ENCODE peak calls at places on chromosomes 4 and X, in five cellular contexts. One of them, this sample, is unnamed. For H3K27me3, the result is how much of the 10 kb centered on the place peaks cover.

GRCh38 chr4:163536101-163536500 is 41.6 kb downstream of the TMA16 start:
- DNase-seq in effector memory CD4-positive, alpha-beta T cell: no peak
- DNase-seq in astrocyte: peak
- DNase-seq in pancreas: no peak
- DNase-seq in AG04450: peak
- DNase-seq in this sample: no peak

GRCh38 chr4:16213107-16213506 is 13.2 kb downstream of the TAPT1 start:
- DNase-seq in astrocyte: no peak
- DNase-seq in pancreas: no peak
- DNase-seq in AG04450: no peak
- DNase-seq in effector memory CD4-positive, alpha-beta T cell: no peak
- DNase-seq in this sample: no peak

GRCh38 chr4:97670703-97671269 is 472.5 kb downstream of the STPG2 start:
- DNase-seq in pancreas: no peak
- DNase-seq in astrocyte: no peak
- DNase-seq in AG04450: no peak
- DNase-seq in effector memory CD4-positive, alpha-beta T cell: no peak
- DNase-seq in this sample: no peak

GRCh38 chrX:103726477-103726876 is 15.8 kb downstream of the TMEM31 start:
- DNase-seq in astrocyte: no peak
- DNase-seq in AG04450: no peak
- DNase-seq in pancreas: no peak
- DNase-seq in effector memory CD4-positive, alpha-beta T cell: no peak
- DNase-seq in this sample: no peak

GRCh38 chr4:90095000-90095399 is 32.2 kb upstream of the CCSER1 start:
- DNase-seq in pancreas: no peak
- DNase-seq in effector memory CD4-positive, alpha-beta T cell: no peak
- DNase-seq in astrocyte: no peak
- DNase-seq in AG04450: no peak
- DNase-seq in this sample: no peak

GRCh38 chrX:130975947-130976346 is 72.9 kb upstream of the ENOX2 start:
- DNase-seq in effector memory CD4-positive, alpha-beta T cell: no peak
- DNase-seq in AG04450: peak
- DNase-seq in pancreas: peak
- DNase-seq in astrocyte: peak
- DNase-seq in this sample: peak

GRCh38 chr4:72451349-72451748 is 117.7 kb downstream of the ADAMTS3 start:
- DNase-seq in AG04450: no peak
- DNase-seq in pancreas: peak
- DNase-seq in effector memory CD4-positive, alpha-beta T cell: no peak
- DNase-seq in astrocyte: no peak
- DNase-seq in this sample: no peak

GRCh38 chrX:13763489-13763888 is 28.9 kb downstream of the OFD1 start:
- DNase-seq in astrocyte: no peak
- DNase-seq in pancreas: no peak
- DNase-seq in AG04450: no peak
- DNase-seq in effector memory CD4-positive, alpha-beta T cell: no peak
- DNase-seq in this sample: no peak

GRCh38 chrX:13029831-13030771 is 14.3 kb downstream of the FAM9C start:
- DNase-seq in astrocyte: no peak
- DNase-seq in AG04450: no peak
- DNase-seq in effector memory CD4-positive, alpha-beta T cell: no peak
- DNase-seq in pancreas: no peak
- DNase-seq in this sample: peak

GRCh38 chrX:9698566-9698965 is 67.1 kb downstream of the GPR143 start:
- DNase-seq in AG04450: no peak
- DNase-seq in pancreas: no peak
- DNase-seq in astrocyte: no peak
- DNase-seq in effector memory CD4-positive, alpha-beta T cell: no peak
- DNase-seq in this sample: no peak

GRCh38 chr4:56252561-56253152 is 134.6 kb downstream of the AASDH start:
- DNase-seq in AG04450: no peak
- DNase-seq in effector memory CD4-positive, alpha-beta T cell: no peak
- DNase-seq in astrocyte: no peak
- DNase-seq in pancreas: no peak
- DNase-seq in this sample: no peak

GRCh38 chrX:56618250-56618649 is 54.8 kb downstream of the UBQLN2 start:
- DNase-seq in effector memory CD4-positive, alpha-beta T cell: no peak
- DNase-seq in AG04450: no peak
- DNase-seq in pancreas: no peak
- DNase-seq in astrocyte: no peak
- DNase-seq in this sample: no peak

GRCh38 chrX:30495468-30495867 is 82.1 kb downstream of the TASL start:
- DNase-seq in effector memory CD4-positive, alpha-beta T cell: no peak
- DNase-seq in astrocyte: no peak
- DNase-seq in AG04450: no peak
- DNase-seq in pancreas: no peak
- DNase-seq in this sample: no peak

GRCh38 chrX:117840645-117841044 is 276.0 kb downstream of the KLHL13 start:
- DNase-seq in pancreas: no peak
- DNase-seq in astrocyte: no peak
- DNase-seq in AG04450: no peak
- DNase-seq in effector memory CD4-positive, alpha-beta T cell: no peak
- DNase-seq in this sample: no peak

GRCh38 chr4:80125252-80126177 is 52.5 kb upstream of the ANTXR2 start:
- DNase-seq in effector memory CD4-positive, alpha-beta T cell: peak
- DNase-seq in astrocyte: peak
- DNase-seq in AG04450: no peak
- DNase-seq in pancreas: no peak
- DNase-seq in this sample: peak

GRCh38 chr4:171621646-171622045 is 191.6 kb upstream of the GALNTL6 start:
- DNase-seq in astrocyte: no peak
- DNase-seq in effector memory CD4-positive, alpha-beta T cell: no peak
- DNase-seq in pancreas: no peak
- DNase-seq in AG04450: no peak
- DNase-seq in this sample: no peak

GRCh38 chrX:37684918-37685317 is 673 bp upstream of the XK start:
- DNase-seq in astrocyte: no peak
- DNase-seq in effector memory CD4-positive, alpha-beta T cell: no peak
- DNase-seq in AG04450: no peak
- DNase-seq in pancreas: no peak
- DNase-seq in this sample: no peak

GRCh38 chr4:118716304-118716703 is 31.1 kb downstream of the METTL14 start:
- DNase-seq in astrocyte: no peak
- DNase-seq in AG04450: no peak
- DNase-seq in effector memory CD4-positive, alpha-beta T cell: no peak
- DNase-seq in pancreas: no peak
- DNase-seq in this sample: no peak

GRCh38 chr4:89599026-89599425 is 237.9 kb downstream of the SNCA start:
- DNase-seq in effector memory CD4-positive, alpha-beta T cell: no peak
- DNase-seq in astrocyte: no peak
- DNase-seq in AG04450: no peak
- DNase-seq in pancreas: no peak
- DNase-seq in this sample: no peak

GRCh38 chr4:53962516-53963225 is 101.7 kb downstream of the CHIC2 start:
- DNase-seq in astrocyte: peak
- DNase-seq in AG04450: peak
- DNase-seq in effector memory CD4-positive, alpha-beta T cell: no peak
- DNase-seq in pancreas: no peak
- DNase-seq in this sample: no peak

GRCh38 chr4:183110244-183110643 is 11.2 kb downstream of the WWC2 start:
- DNase-seq in astrocyte: no peak
- DNase-seq in AG04450: no peak
- DNase-seq in effector memory CD4-positive, alpha-beta T cell: no peak
- DNase-seq in pancreas: no peak
- DNase-seq in this sample: no peak

GRCh38 chr4:122968227-122968812 is 45.9 kb upstream of the NUDT6 start:
- DNase-seq in pancreas: no peak
- DNase-seq in effector memory CD4-positive, alpha-beta T cell: no peak
- DNase-seq in AG04450: no peak
- DNase-seq in astrocyte: no peak
- DNase-seq in this sample: no peak

GRCh38 chr4:128162434-128162833 is 101.3 kb downstream of the LARP1B start:
- DNase-seq in effector memory CD4-positive, alpha-beta T cell: no peak
- DNase-seq in astrocyte: peak
- DNase-seq in AG04450: no peak
- DNase-seq in pancreas: no peak
- DNase-seq in this sample: peak

GRCh38 chrX:46574337-46574940 is 874 bp downstream of the CHST7 start:
- DNase-seq in effector memory CD4-positive, alpha-beta T cell: peak
- DNase-seq in pancreas: no peak
- DNase-seq in AG04450: no peak
- DNase-seq in astrocyte: no peak
- DNase-seq in this sample: peak

GRCh38 chr4:68466185-68466584 is 18.9 kb downstream of the TMPRSS11E start:
- DNase-seq in astrocyte: peak
- DNase-seq in effector memory CD4-positive, alpha-beta T cell: no peak
- DNase-seq in pancreas: no peak
- DNase-seq in AG04450: peak
- DNase-seq in this sample: peak

GRCh38 chr4:26081795-26082498 is 167.9 kb downstream of the SMIM20 start:
- DNase-seq in astrocyte: peak
- DNase-seq in pancreas: no peak
- DNase-seq in AG04450: no peak
- DNase-seq in effector memory CD4-positive, alpha-beta T cell: no peak
- DNase-seq in this sample: peak

GRCh38 chr4:148310756-148311155 is 131.5 kb downstream of the NR3C2 start:
- DNase-seq in effector memory CD4-positive, alpha-beta T cell: no peak
- DNase-seq in AG04450: no peak
- DNase-seq in astrocyte: no peak
- DNase-seq in pancreas: no peak
- DNase-seq in this sample: no peak

GRCh38 chr4:108165601-108166000 is 3.1 kb downstream of the LEF1 start:
- DNase-seq in effector memory CD4-positive, alpha-beta T cell: no peak
- DNase-seq in pancreas: no peak
- DNase-seq in AG04450: no peak
- DNase-seq in astrocyte: no peak
- DNase-seq in this sample: peak

GRCh38 chr4:96736352-96736889 is 896.5 kb downstream of the PDHA2 start:
- DNase-seq in AG04450: no peak
- DNase-seq in astrocyte: peak
- DNase-seq in pancreas: no peak
- DNase-seq in effector memory CD4-positive, alpha-beta T cell: no peak
- DNase-seq in this sample: peak

GRCh38 chr4:164252286-164252685 is 501.6 kb upstream of the SMIM31 start:
- DNase-seq in effector memory CD4-positive, alpha-beta T cell: no peak
- DNase-seq in astrocyte: peak
- DNase-seq in pancreas: no peak
- DNase-seq in AG04450: no peak
- DNase-seq in this sample: peak

GRCh38 chr4:185204238-185204910 is 574 bp upstream of the CFAP97 start:
- DNase-seq in AG04450: no peak
- DNase-seq in effector memory CD4-positive, alpha-beta T cell: no peak
- DNase-seq in pancreas: no peak
- DNase-seq in astrocyte: no peak
- DNase-seq in this sample: no peak

GRCh38 chr4:155207534-155208257 is 740 bp upstream of the NPY2R start:
- DNase-seq in pancreas: no peak
- DNase-seq in astrocyte: no peak
- DNase-seq in AG04450: no peak
- DNase-seq in effector memory CD4-positive, alpha-beta T cell: no peak
- DNase-seq in this sample: no peak
- H3K27me3 ChIP-seq in pancreas: under half
- H3K27me3 ChIP-seq in astrocyte: under half
- H3K27me3 ChIP-seq in AG04450: under half
- H3K27me3 ChIP-seq in effector memory CD4-positive, alpha-beta T cell: under half
- H3K27me3 ChIP-seq in this sample: under half

GRCh38 chrX:135295238-135295943 is 13.9 kb upstream of the ETDC start:
- DNase-seq in effector memory CD4-positive, alpha-beta T cell: peak
- DNase-seq in pancreas: no peak
- DNase-seq in astrocyte: peak
- DNase-seq in AG04450: peak
- DNase-seq in this sample: no peak

DNA sequence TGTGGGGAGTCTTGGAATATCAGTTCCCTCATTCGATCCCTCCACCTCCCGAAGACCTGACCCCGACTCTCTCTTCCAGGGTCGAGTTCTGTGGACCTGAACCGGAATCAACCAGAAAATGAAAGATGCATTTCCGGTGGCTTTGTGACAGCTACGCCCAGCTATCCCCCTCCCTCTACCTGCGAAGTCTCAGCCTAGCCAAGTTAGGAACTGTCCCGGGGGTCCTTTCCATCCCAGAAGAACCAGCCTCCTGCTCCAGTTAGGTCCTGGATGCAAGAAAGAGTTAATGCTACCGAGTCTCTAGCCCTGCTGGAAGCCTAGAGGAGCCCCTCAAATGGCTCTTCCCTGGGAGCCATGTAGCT is 13.4 kb upstream of the ETDC start:
- DNase-seq in astrocyte: no peak
- DNase-seq in pancreas: no peak
- DNase-seq in effector memory CD4-positive, alpha-beta T cell: no peak
- DNase-seq in AG04450: no peak
- DNase-seq in this sample: no peak
- H3K27me3 ChIP-seq in astrocyte: under half
- H3K27me3 ChIP-seq in pancreas: under half
- H3K27me3 ChIP-seq in effector memory CD4-positive, alpha-beta T cell: under half
- H3K27me3 ChIP-seq in AG04450: under half
- H3K27me3 ChIP-seq in this sample: under half

DNA sequence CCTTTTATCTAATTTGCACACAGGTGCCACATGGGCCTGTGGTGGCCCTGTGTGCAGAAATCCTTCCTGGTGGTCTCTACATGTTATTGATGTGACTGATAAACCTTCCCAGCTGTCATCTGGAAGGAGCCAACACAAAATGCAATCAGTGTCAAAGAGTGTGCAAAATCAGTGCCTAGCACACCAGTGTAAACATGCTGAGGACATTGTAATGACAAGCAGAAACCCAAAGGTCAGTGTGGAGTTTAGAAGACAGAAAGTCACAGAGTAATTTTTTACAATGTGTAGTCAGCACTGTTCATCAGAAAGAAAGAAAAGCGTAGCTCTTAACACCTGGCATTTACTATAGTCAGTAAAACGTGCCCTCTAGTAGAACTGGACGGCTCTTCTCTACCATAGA is 50.3 kb downstream of the PHKA2 start:
- DNase-seq in AG04450: no peak
- DNase-seq in pancreas: no peak
- DNase-seq in effector memory CD4-positive, alpha-beta T cell: no peak
- DNase-seq in astrocyte: no peak
- DNase-seq in this sample: no peak
- H3K27me3 ChIP-seq in AG04450: under half
- H3K27me3 ChIP-seq in pancreas: under half
- H3K27me3 ChIP-seq in effector memory CD4-positive, alpha-beta T cell: under half
- H3K27me3 ChIP-seq in astrocyte: under half
- H3K27me3 ChIP-seq in this sample: under half

DNA sequence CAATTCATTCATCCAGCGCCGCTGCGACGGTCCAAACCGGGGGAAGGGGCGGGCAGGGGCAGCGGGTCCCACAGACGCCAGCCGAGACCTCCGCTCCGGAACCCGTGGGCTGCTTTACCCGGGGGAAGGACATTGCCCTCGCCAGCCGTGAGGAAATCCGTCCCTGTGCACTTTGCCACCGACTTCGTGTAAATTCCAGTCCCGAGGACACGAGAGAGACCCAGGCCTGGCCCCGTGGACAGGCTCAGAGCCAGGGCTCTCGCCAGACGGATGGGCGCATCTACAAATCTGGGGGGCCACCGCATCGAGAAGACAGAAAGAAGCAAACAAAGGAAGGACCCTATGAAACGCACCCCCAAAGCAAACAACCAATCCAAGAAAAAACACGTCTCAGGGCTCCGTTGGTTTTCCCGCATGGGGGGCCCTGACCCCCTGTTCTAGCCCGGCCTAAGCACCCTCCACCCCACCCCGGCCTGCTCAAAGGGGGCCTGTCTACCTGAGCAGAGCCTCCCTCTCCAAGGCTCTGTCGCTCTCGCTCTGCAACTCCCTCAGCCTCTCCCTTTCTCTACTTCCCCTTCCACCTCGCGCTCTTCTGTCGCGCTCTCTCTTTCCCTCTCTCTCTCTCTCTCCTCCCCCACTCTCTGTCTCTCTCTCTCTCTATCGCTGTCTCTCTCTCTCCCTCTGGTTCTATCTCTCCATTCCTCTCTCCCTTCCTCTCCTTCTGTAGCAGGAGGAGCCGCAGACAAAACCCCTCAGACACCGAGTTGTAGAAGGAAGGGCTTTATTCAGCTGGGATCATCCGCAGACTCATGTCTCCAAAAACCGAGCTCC is 11.3 kb downstream of the FRG2 start:
- DNase-seq in pancreas: no peak
- DNase-seq in effector memory CD4-positive, alpha-beta T cell: no peak
- DNase-seq in astrocyte: no peak
- DNase-seq in AG04450: no peak
- DNase-seq in this sample: no peak
- H3K27me3 ChIP-seq in pancreas: under half
- H3K27me3 ChIP-seq in effector memory CD4-positive, alpha-beta T cell: under half
- H3K27me3 ChIP-seq in astrocyte: half or more
- H3K27me3 ChIP-seq in AG04450: half or more
- H3K27me3 ChIP-seq in this sample: under half

This sample was measured in SJSA1.